ENCODE peak calls at places on chromosomes 3 and 15, in ten cellular contexts. C is K562; Y is NCI-H748 treated with DMSO at 0.1 percent for 48 hours; V is foreskin fibroblast; M is Right ventricle myocardium inferior; Z is right lobe of liver; E is activated naive CD8-positive, alpha-beta T cell treated with anti-CD3 and anti-CD28 coated beads for 36 hours; D is EL; S is left cardiac atrium; O is activated CD8-positive, alpha-beta memory T cell treated with anti-CD3 and anti-CD28 coated beads, Interleukin-2, amount 50 U/mL, for 48 hours. G is an unnamed sample.

GRCh38 chr3:108602249-108602934 is 12.9 kb downstream of the DZIP3 start:
- DNase-seq in Y (no peak), S (no peak), D (no peak), E (peak), Z (no peak), C (no peak), M (no peak), V (peak), O (no peak), G (no peak)

GRCh38 chr15:38074029-38074428 is 139.6 kb downstream of the TMCO5A start:
- DNase-seq in M (no peak), C (no peak), V (peak), D (peak), E (no peak), O (no peak), Y (no peak), S (no peak), Z (no peak), G (no peak)

GRCh38 chr3:16290827-16291196 is 25.8 kb downstream of the OXNAD1 start:
- DNase-seq in D (peak), M (no peak), Z (no peak), V (no peak), Y (no peak), S (no peak), O (no peak), E (no peak), C (no peak), G (no peak)

GRCh38 chr3:113264741-113265140 is 53.4 kb downstream of the BOC start:
- DNase-seq in V (no peak), Z (no peak), M (no peak), C (no peak), S (no peak), Y (no peak), O (no peak), E (no peak), D (no peak), G (no peak)

GRCh38 chr3:178623666-178624255 is 87.5 kb downstream of the KCNMB2 start:
- DNase-seq in D (no peak), V (no peak), C (no peak), E (no peak), Z (no peak), O (no peak), Y (no peak), S (no peak), M (no peak), G (no peak)

GRCh38 chr15:75884041-75884440 is 19.6 kb upstream of the FBXO22 start:
- DNase-seq in O (no peak), C (no peak), E (no peak), Y (no peak), D (peak), M (no peak), S (no peak), V (peak), Z (no peak), G (no peak)

GRCh38 chr3:159486580-159486979 is 502.1 kb upstream of the IL12A start:
- DNase-seq in O (no peak), Y (no peak), D (no peak), C (no peak), S (no peak), E (no peak), M (no peak), Z (no peak), V (peak), G (no peak)

GRCh38 chr3:55558316-55558715 is 71.2 kb upstream of the WNT5A start:
- DNase-seq in Y (no peak), Z (no peak), E (no peak), S (no peak), D (peak), O (no peak), C (no peak), M (no peak), V (no peak), G (peak)

GRCh38 chr3:75396316-75396802 is 267.8 kb upstream of the FRG2C start:
- DNase-seq in Z (no peak), O (no peak), Y (no peak), M (no peak), D (no peak), V (peak), E (no peak), C (no peak), S (no peak), G (no peak)

GRCh38 chr3:78516937-78517336 is 1250.9 kb downstream of the ROBO1 start:
- DNase-seq in E (no peak), V (no peak), Z (no peak), S (no peak), M (no peak), Y (no peak), D (no peak), O (no peak), C (no peak), G (no peak)

GRCh38 chr3:42055291-42055690 is 35.9 kb upstream of the TRAK1 start:
- DNase-seq in M (no peak), C (no peak), S (no peak), D (peak), O (peak), V (peak), Z (no peak), E (no peak), Y (no peak), G (peak)

GRCh38 chr3:73080201-73080966 is 18.9 kb downstream of the EBLN2 start:
- DNase-seq in Y (no peak), C (no peak), D (no peak), V (no peak), O (no peak), M (no peak), Z (no peak), S (no peak), E (no peak), G (no peak)

GRCh38 chr3:48285132-48285531 is 44.2 kb downstream of the ZNF589 start:
- DNase-seq in M (no peak), D (peak), Y (no peak), E (no peak), Z (no peak), C (no peak), O (no peak), S (no peak), V (no peak), G (no peak)

GRCh38 chr3:111547645-111548044 is 5.6 kb downstream of the CD96 start:
- DNase-seq in Z (no peak), S (no peak), C (peak), M (no peak), E (peak), Y (no peak), O (no peak), D (no peak), V (no peak), G (no peak)

GRCh38 chr3:149273096-149273751 is 51.6 kb upstream of the CP start:
- DNase-seq in V (peak), C (peak), M (no peak), E (no peak), Z (no peak), O (no peak), S (no peak), D (peak), Y (peak), G (peak)

GRCh38 chr15:92603743-92604470 is 51.7 kb downstream of the FAM174B start:
- DNase-seq in C (no peak), Y (no peak), D (no peak), Z (no peak), E (no peak), V (no peak), O (no peak), S (no peak), M (no peak), G (no peak)

GRCh38 chr3:3102751-3103150 is 7.4 kb downstream of the IL5RA start:
- DNase-seq in M (no peak), Y (no peak), D (no peak), O (no peak), Z (no peak), V (no peak), C (no peak), E (no peak), S (no peak), G (no peak)

GRCh38 chr3:17972030-17972429 is 229.6 kb upstream of the TBC1D5 start:
- DNase-seq in D (no peak), S (no peak), V (no peak), O (no peak), C (no peak), M (no peak), E (no peak), Z (no peak), Y (no peak), G (no peak)

GRCh38 chr3:126128504-126129407 is 44.8 kb upstream of the SLC41A3 start:
- DNase-seq in Z (peak), D (no peak), S (peak), C (no peak), O (peak), M (no peak), E (no peak), Y (no peak), V (no peak), G (no peak)

GRCh38 chr3:136186330-136186729 is 9.8 kb downstream of the MSL2 start:
- DNase-seq in D (no peak), C (peak), O (no peak), V (no peak), S (no peak), E (no peak), Y (no peak), Z (no peak), M (no peak), G (no peak)

GRCh38 chr3:43102773-43103480 is 3.0 kb downstream of the POMGNT2 start:
- DNase-seq in Z (no peak), O (no peak), C (no peak), S (no peak), E (no peak), Y (no peak), M (no peak), V (no peak), D (no peak), G (no peak)

GRCh38 chr3:59980576-59980975 is 930.8 kb upstream of the CFAP20DC start:
- DNase-seq in O (no peak), M (no peak), E (no peak), D (no peak), Y (no peak), Z (no peak), S (no peak), V (no peak), C (no peak), G (no peak)

GRCh38 chr3:5122741-5123706 is 932 bp downstream of the ARL8B start:
- DNase-seq in M (no peak), Z (peak), O (peak), Y (no peak), C (peak), V (peak), S (peak), D (peak), E (no peak), G (peak)

GRCh38 chr3:39727415-39727814 is 82.0 kb upstream of the MYRIP start:
- DNase-seq in E (no peak), D (no peak), S (no peak), V (no peak), M (no peak), O (no peak), C (peak), Y (no peak), Z (no peak), G (no peak)

GRCh38 chr15:99482993-99483392 is 82.8 kb upstream of the MEF2A start:
- DNase-seq in E (no peak), V (no peak), S (no peak), D (no peak), O (peak), Z (no peak), M (no peak), C (no peak), Y (no peak), G (no peak)

GRCh38 chr3:150370129-150370602 is 37.9 kb upstream of the TSC22D2 start:
- DNase-seq in E (no peak), M (no peak), Y (no peak), C (peak), Z (no peak), V (peak), D (peak), O (no peak), S (peak), G (peak)

GRCh38 chr3:197242784-197243432 is 55.5 kb downstream of the DLG1 start:
- DNase-seq in E (no peak), D (no peak), C (no peak), S (no peak), V (peak), Y (no peak), Z (no peak), M (no peak), O (no peak), G (no peak)

GRCh38 chr15:47377465-47377864 is 339.8 kb upstream of the SEMA6D start:
- DNase-seq in C (no peak), Z (no peak), V (no peak), O (no peak), S (no peak), Y (no peak), D (no peak), M (no peak), E (no peak), G (no peak)

GRCh38 chr3:20256144-20256543 is 70.1 kb upstream of the SGO1 start:
- DNase-seq in D (peak), Y (no peak), E (no peak), V (no peak), O (no peak), S (no peak), Z (no peak), C (no peak), M (no peak), G (no peak)

GRCh38 chr3:10339376-10339955 is 18.6 kb upstream of the SEC13 start:
- DNase-seq in V (no peak), Y (no peak), Z (no peak), D (no peak), O (no peak), C (no peak), S (no peak), E (no peak), M (peak), G (no peak)

GRCh38 chr3:169116056-169116693 is 547.3 kb downstream of the MECOM start:
- DNase-seq in S (no peak), M (peak), O (no peak), C (no peak), E (no peak), Z (no peak), V (no peak), D (no peak), Y (no peak), G (no peak)

GRCh38 chr15:82540055-82540983 is at the start of gene RPS17:
- DNase-seq in Y (no peak), M (peak), V (peak), C (peak), S (peak), D (peak), E (peak), O (peak), Z (peak), G (peak)

GRCh38 chr3:105352976-105353375 is 13.7 kb upstream of the ALCAM start:
- DNase-seq in V (peak), D (no peak), M (no peak), S (no peak), E (no peak), O (no peak), Z (no peak), C (no peak), Y (no peak), G (no peak)

GRCh38 chr3:114447545-114447944 is 153.7 kb downstream of the TIGIT start:
- DNase-seq in M (no peak), C (no peak), V (peak), D (no peak), S (no peak), Z (no peak), Y (no peak), O (no peak), E (no peak), G (no peak)

GRCh38 chr3:13627681-13628080 is 78.8 kb downstream of the FBLN2 start:
- DNase-seq in M (peak), O (no peak), D (no peak), E (no peak), Y (no peak), Z (no peak), S (no peak), V (no peak), C (no peak), G (no peak)

G was measured in brain microvascular endothelial cell.